ENCODE peak calls at places on chromosomes 3 and 15, in ten cellular contexts. I is suprapubic skin, Q is stomach, G is SK-N-SH, B is sigmoid colon, Z is ovary, Y is K562, W is esophagus muscularis mucosa, R is HepG2, F is tibial nerve. H is an unnamed sample. For H3K27me3 and H3K4me1, the result is how much of the 10 kb centered on the place peaks cover.

GRCh38 chr3:106119691-106120090 is 250.9 kb upstream of the CBLB start:
- DNase-seq in G (no peak), W (no peak), R (no peak), I (no peak), F (no peak), Z (no peak), Y (no peak), Q (no peak), B (no peak), H (no peak)

GRCh38 chr15:74420193-74420905 is 13.4 kb downstream of the SEMA7A start:
- DNase-seq in G (no peak), B (no peak), I (no peak), W (no peak), Z (no peak), F (no peak), Y (no peak), Q (no peak), R (peak), H (no peak)

GRCh38 chr15:93300796-93301195 is 211.8 kb upstream of the RGMA start:
- DNase-seq in W (peak), Y (no peak), G (no peak), Z (no peak), R (no peak), B (no peak), F (no peak), Q (peak), I (no peak), H (no peak)

GRCh38 chr15:69976366-69976994 is 121.2 kb downstream of the TLE3 start:
- DNase-seq in Q (no peak), F (no peak), B (no peak), G (no peak), Y (peak), W (no peak), I (no peak), R (peak), Z (no peak), H (peak)

GRCh38 chr3:96478496-96478895 is 335.9 kb upstream of the EPHA6 start:
- DNase-seq in Y (no peak), G (no peak), I (no peak), Q (no peak), B (no peak), R (no peak), W (no peak), Z (no peak), F (no peak), H (no peak)

GRCh38 chr15:55685292-55685691 is 57.7 kb downstream of the PRTG start:
- DNase-seq in I (no peak), R (no peak), Q (no peak), G (no peak), Z (no peak), F (no peak), W (no peak), B (no peak), Y (no peak), H (no peak)

GRCh38 chr3:176430244-176430893 is 766.9 kb downstream of the TBL1XR1 start:
- DNase-seq in Y (peak), Q (no peak), B (no peak), R (peak), I (no peak), W (no peak), F (no peak), G (peak), Z (no peak), H (no peak)

GRCh38 chr3:122858373-122858772 is 63.5 kb downstream of the SLC49A4 start:
- DNase-seq in Z (no peak), F (no peak), G (peak), W (no peak), Y (no peak), I (no peak), Q (no peak), R (peak), B (no peak), H (no peak)

GRCh38 chr15:40952901-40953712 is at the start of gene CHAC1:
- DNase-seq in B (peak), I (peak), G (peak), Y (peak), Z (peak), F (peak), R (no peak), Q (peak), W (peak), H (peak)

GRCh38 chr15:65384505-65384894 is 6.7 kb upstream of the IGDCC3 start:
- DNase-seq in G (no peak), Y (no peak), R (no peak), W (no peak), F (no peak), I (no peak), B (no peak), Q (no peak), Z (no peak), H (no peak)

GRCh38 chr15:63948436-63948835 is 97.8 kb downstream of the DAPK2 start:
- DNase-seq in R (no peak), Y (no peak), G (no peak), B (no peak), I (no peak), Q (no peak), W (peak), F (no peak), Z (no peak), H (no peak)

GRCh38 chr3:79378064-79378463 is 389.7 kb downstream of the ROBO1 start:
- DNase-seq in B (no peak), W (no peak), F (no peak), Q (no peak), R (no peak), I (no peak), Y (no peak), Z (no peak), G (no peak), H (no peak)

GRCh38 chr15:38414351-38414750 is 39.6 kb upstream of the FAM98B start:
- DNase-seq in Q (peak), Z (peak), I (peak), B (peak), Y (peak), G (peak), R (peak), F (no peak), W (no peak), H (peak)

GRCh38 chr3:45962033-45962432 is 18.8 kb downstream of the CXCR6 start:
- DNase-seq in B (no peak), G (no peak), I (no peak), W (no peak), F (no peak), Z (no peak), Q (no peak), R (no peak), Y (no peak), H (no peak)

GRCh38 chr3:157500232-157500631 is 3.0 kb downstream of the VEPH1 start:
- DNase-seq in Q (no peak), I (no peak), R (no peak), Y (no peak), W (no peak), F (no peak), B (no peak), G (no peak), Z (no peak), H (peak)

GRCh38 chr3:27392950-27393679 is 23.9 kb upstream of the NEK10 start:
- DNase-seq in Y (no peak), W (no peak), Q (no peak), I (no peak), G (no peak), B (no peak), Z (no peak), R (no peak), F (no peak), H (no peak)

GRCh38 chr3:165513715-165514711 is 317.8 kb upstream of the SLITRK3 start:
- DNase-seq in W (no peak), B (no peak), I (no peak), Y (no peak), Z (no peak), G (no peak), Q (no peak), R (no peak), F (no peak), H (peak)

GRCh38 chr3:123337226-123337625 is 111.7 kb downstream of the ADCY5 start:
- DNase-seq in B (peak), R (no peak), Q (no peak), I (peak), G (no peak), Z (peak), F (no peak), Y (no peak), W (no peak), H (no peak)

GRCh38 chr3:61173685-61174084 is 77.6 kb downstream of the FHIT start:
- DNase-seq in R (peak), Q (no peak), W (no peak), G (no peak), I (no peak), B (no peak), Y (no peak), Z (no peak), F (no peak), H (no peak)

GRCh38 chr3:8621872-8622271 is 22.7 kb downstream of the SSUH2 start:
- DNase-seq in Y (no peak), Z (no peak), F (no peak), I (peak), B (peak), G (no peak), W (no peak), Q (peak), R (no peak), H (peak)

GRCh38 chr3:157416347-157417087 is 20.1 kb upstream of the PTX3 start:
- DNase-seq in B (no peak), Y (no peak), G (no peak), Q (no peak), Z (no peak), W (no peak), R (no peak), F (no peak), I (no peak), H (no peak)

GRCh38 chr3:48301814-48302194 is 31.7 kb downstream of the SPINK8 start:
- DNase-seq in Q (peak), G (peak), I (peak), B (peak), R (peak), F (no peak), Z (peak), W (no peak), Y (peak), H (peak)

GRCh38 chr15:90691369-90691768 is 25.8 kb upstream of the BLM start:
- DNase-seq in B (no peak), Y (no peak), F (no peak), Q (no peak), W (no peak), R (no peak), Z (no peak), I (no peak), G (no peak), H (no peak)

GRCh38 chr15:60618206-60618605 is 139.3 kb upstream of the ICE2 start:
- DNase-seq in Y (no peak), Q (no peak), W (peak), F (no peak), B (no peak), G (no peak), R (no peak), I (no peak), Z (no peak), H (no peak)

GRCh38 chr3:38645076-38645475 is 4.4 kb downstream of the SCN5A start:
- DNase-seq in Q (no peak), F (no peak), Z (no peak), Y (no peak), B (peak), I (peak), W (peak), R (no peak), G (no peak), H (no peak)

GRCh38 chr3:98172621-98173020 is 6.1 kb downstream of the OR5H15 start:
- DNase-seq in Z (no peak), R (no peak), Y (no peak), G (no peak), B (no peak), F (no peak), I (no peak), Q (no peak), W (no peak), H (no peak)

GRCh38 chr3:182948305-182948704 is 32.0 kb downstream of the DCUN1D1 start:
- DNase-seq in W (no peak), Q (no peak), I (no peak), G (no peak), Y (no peak), F (no peak), R (no peak), Z (no peak), B (no peak), H (no peak)

GRCh38 chr15:40115670-40116093 is 7.0 kb upstream of the BMF start:
- DNase-seq in Z (no peak), Y (no peak), W (no peak), R (peak), F (peak), B (no peak), I (no peak), Q (peak), G (no peak), H (peak)

GRCh38 chr3:52800079-52800478 is 5.5 kb downstream of the ITIH3 start:
- DNase-seq in G (no peak), F (no peak), Z (no peak), B (no peak), Q (no peak), Y (no peak), W (no peak), I (no peak), R (no peak), H (no peak)

GRCh38 chr15:71581406-71581930 is 228.9 kb upstream of the NR2E3 start:
- DNase-seq in R (no peak), I (no peak), F (no peak), Q (no peak), B (no peak), Z (no peak), W (no peak), G (no peak), Y (no peak), H (no peak)

GRCh38 chr3:184345678-184346144 is 8.3 kb downstream of the FAM131A start:
- DNase-seq in R (peak), F (no peak), G (peak), I (no peak), Z (peak), Y (peak), B (no peak), W (no peak), Q (peak), H (peak)

GRCh38 chr15:34841220-34841841 is 46.0 kb upstream of the ACTC1 start:
- DNase-seq in Q (no peak), W (no peak), G (no peak), R (no peak), B (no peak), F (no peak), I (no peak), Z (no peak), Y (no peak), H (no peak)

GRCh38 chr15:26630857-26631256 is 142.0 kb downstream of the GABRB3 start:
- DNase-seq in R (no peak), B (no peak), G (no peak), Z (no peak), F (no peak), Q (no peak), W (peak), I (no peak), Y (no peak), H (no peak)

GRCh38 chr3:26307192-26307591 is 315.4 kb upstream of the LRRC3B start:
- DNase-seq in I (no peak), Y (no peak), G (no peak), Q (no peak), B (no peak), W (no peak), Z (no peak), F (no peak), R (no peak), H (no peak)

GRCh38 chr15:72554471-72555425 is 80.6 kb downstream of the ARIH1 start:
- DNase-seq in G (no peak), Z (no peak), F (no peak), B (no peak), Y (no peak), I (no peak), W (no peak), R (peak), Q (no peak), H (no peak)

GRCh38 chr15:71742964-71743363 is 67.4 kb upstream of the NR2E3 start:
- DNase-seq in F (no peak), G (no peak), Y (no peak), Z (no peak), W (no peak), I (no peak), Q (no peak), R (no peak), B (no peak), H (no peak)

GRCh38 chr3:171309906-171310359 is 150.3 kb downstream of the TNIK start:
- DNase-seq in Q (no peak), W (no peak), G (no peak), R (no peak), Z (no peak), I (no peak), Y (no peak), B (no peak), F (no peak), H (no peak)

GRCh38 chr3:112775011-112775742 is 71.5 kb downstream of the CD200R1L start:
- DNase-seq in Q (no peak), R (no peak), B (no peak), Y (no peak), F (no peak), W (no peak), I (no peak), G (no peak), Z (no peak), H (no peak)

GRCh38 chr3:71064288-71064975 is 519.1 kb downstream of the FOXP1 start:
- DNase-seq in Y (peak), F (no peak), G (peak), I (no peak), R (peak), B (peak), W (no peak), Z (no peak), Q (peak), H (peak)

GRCh38 chr3:194065119-194065392 is 70.9 kb upstream of the HES1 start:
- DNase-seq in Y (no peak), W (no peak), Z (no peak), B (no peak), R (no peak), G (no peak), Q (no peak), I (no peak), F (no peak), H (no peak)

DNA sequence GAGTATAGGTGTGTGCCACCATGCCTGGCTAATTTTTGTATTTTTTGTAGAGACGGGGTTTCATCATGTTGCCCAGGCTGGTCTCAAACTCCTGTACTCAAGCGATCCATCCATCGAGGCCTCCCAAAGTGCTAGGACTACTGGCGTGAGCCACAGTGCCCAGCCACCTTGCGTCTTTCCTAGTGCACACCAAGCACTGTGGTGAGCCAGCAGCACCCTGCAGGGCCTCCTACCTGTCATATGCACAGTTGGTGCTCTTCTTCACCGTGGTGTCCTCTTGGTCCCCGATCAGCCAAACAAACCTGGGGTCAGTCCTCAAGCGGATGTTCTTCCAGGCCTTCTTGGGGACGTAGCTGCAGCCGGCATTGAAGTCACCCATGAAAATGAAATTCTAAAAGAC is 13.2 kb downstream of the DNASE1L3 start:
- DNase-seq in F (no peak), W (no peak), I (peak), Z (peak), B (no peak), Q (no peak), R (no peak), G (no peak), Y (no peak), H (no peak)
- H3K27me3 ChIP-seq in F (under half), W (under half), I (under half), Z (under half), B (under half), Q (under half), R (under half), G (under half), Y (under half), H (under half)

DNA sequence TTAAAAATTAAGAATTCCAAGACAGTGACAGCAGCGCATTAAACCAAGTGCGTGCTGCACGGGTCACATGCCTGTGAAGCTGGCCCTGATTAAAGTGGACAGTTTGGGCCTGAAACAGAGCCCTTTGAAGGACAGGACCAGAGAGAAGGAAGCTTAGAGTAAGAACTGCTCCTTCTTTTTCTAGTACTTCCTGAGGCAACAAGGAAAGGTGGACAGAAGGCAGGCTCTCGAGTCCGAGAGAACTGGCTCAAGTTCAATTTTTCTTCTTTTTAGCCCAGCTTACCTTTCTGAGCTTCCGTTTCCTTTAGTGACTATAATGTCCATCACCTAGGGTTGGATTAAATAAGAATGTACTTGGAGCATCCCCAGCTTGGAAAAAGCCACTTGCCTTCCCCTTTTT is 26.9 kb downstream of the ANP32A start:
- DNase-seq in R (no peak), G (no peak), Z (no peak), I (no peak), Y (no peak), B (no peak), W (no peak), F (no peak), Q (no peak), H (no peak)
- H3K4me1 ChIP-seq in R (half or more), G (under half), Z (under half), I (half or more), Y (under half), B (half or more), W (half or more), F (under half), Q (half or more), H (half or more)

GRCh38 chr3:22714758-22715157 is 488.4 kb upstream of the UBE2E2 start:
- DNase-seq in Z (no peak), I (no peak), G (no peak), W (no peak), F (no peak), Y (no peak), Q (no peak), R (no peak), B (no peak), H (no peak)

DNA sequence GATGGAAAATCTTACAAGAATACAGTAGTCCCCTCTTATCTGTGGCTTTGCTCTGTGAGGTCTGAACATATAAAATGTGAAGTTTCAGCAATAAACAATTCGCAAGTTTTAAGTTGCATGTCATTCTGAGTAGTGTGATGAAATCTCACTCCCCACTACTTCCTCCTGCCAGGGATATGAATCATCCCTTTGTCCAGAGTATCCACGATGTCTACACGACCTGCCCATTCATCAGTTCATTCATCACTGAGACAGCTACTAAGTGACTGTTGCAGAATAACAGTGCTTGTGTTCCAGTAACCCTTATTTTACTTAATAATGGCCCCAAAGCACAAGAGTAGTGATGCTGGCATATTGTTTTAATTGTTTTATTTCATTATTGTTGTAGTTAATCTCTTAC is 489.2 kb upstream of the UBE2E2 start:
- DNase-seq in Z (no peak), I (no peak), W (no peak), Q (no peak), Y (no peak), F (no peak), B (no peak), G (no peak), R (peak), H (no peak)
- TF ChIP-seq EP300 in Z (no peak), I (no peak), W (no peak), Q (no peak), Y (no peak), F (peak), B (no peak), G (no peak), R (no peak), H (no peak)

GRCh38 chr15:77647961-77648360 is 15.2 kb upstream of the LINGO1 start:
- DNase-seq in W (no peak), Y (no peak), B (no peak), F (no peak), Q (no peak), R (no peak), G (no peak), Z (no peak), I (no peak), H (no peak)

GRCh38 chr15:77644543-77645247 is 12.0 kb upstream of the LINGO1 start:
- DNase-seq in F (no peak), I (no peak), Z (no peak), Q (no peak), R (no peak), W (no peak), B (no peak), G (no peak), Y (no peak), H (peak)

GRCh38 chr15:77643764-77644163 is 11.1 kb upstream of the LINGO1 start:
- DNase-seq in Z (no peak), G (no peak), W (no peak), I (no peak), R (no peak), B (no peak), Q (no peak), F (no peak), Y (no peak), H (no peak)

GRCh38 chr15:77645602-77646001 is 12.9 kb upstream of the LINGO1 start:
- DNase-seq in I (no peak), F (no peak), B (no peak), G (no peak), W (no peak), Y (no peak), R (peak), Q (no peak), Z (no peak), H (no peak)

GRCh38 chr15:77646104-77646694 is 13.5 kb upstream of the LINGO1 start:
- DNase-seq in W (no peak), I (no peak), Q (no peak), B (no peak), G (no peak), Z (no peak), R (no peak), F (no peak), Y (peak), H (no peak)
- H3K27me3 ChIP-seq in W (under half), I (under half), Q (under half), B (under half), G (under half), Z (under half), R (under half), F (under half), Y (under half), H (under half)

GRCh38 chr3:136954246-136954645 is 3.5 kb upstream of the IL20RB start:
- DNase-seq in B (no peak), G (no peak), Y (no peak), W (no peak), Q (no peak), I (no peak), Z (no peak), R (no peak), F (no peak), H (no peak)
- H3K4me1 ChIP-seq in B (under half), G (under half), Y (under half), W (under half), Q (under half), I (half or more), Z (under half), R (under half), F (under half), H (under half)

H was measured in transverse colon.